ENCODE peak calls at places on chromosomes 12 and 14, in eight cellular contexts. One of them, this sample, is unnamed.

GRCh38 chr14:98018626-98019025 is 1221.4 kb downstream of the VRK1 start:
- DNase-seq in brain microvascular endothelial cell: no peak
- DNase-seq in Panc1: no peak
- DNase-seq in mammary epithelial cell: no peak
- DNase-seq in psoas muscle: no peak
- DNase-seq in AG04450: no peak
- DNase-seq in astrocyte: no peak
- DNase-seq in heart left ventricle: no peak
- DNase-seq in this sample: no peak

GRCh38 chr12:124461241-124461673 is 106.2 kb downstream of the NCOR2 start:
- DNase-seq in brain microvascular endothelial cell: no peak
- DNase-seq in Panc1: no peak
- DNase-seq in mammary epithelial cell: no peak
- DNase-seq in psoas muscle: no peak
- DNase-seq in AG04450: no peak
- DNase-seq in astrocyte: no peak
- DNase-seq in heart left ventricle: peak
- DNase-seq in this sample: no peak

GRCh38 chr12:29882771-29883315 is 99.1 kb upstream of the TMTC1 start:
- DNase-seq in brain microvascular endothelial cell: no peak
- DNase-seq in Panc1: no peak
- DNase-seq in mammary epithelial cell: no peak
- DNase-seq in psoas muscle: no peak
- DNase-seq in AG04450: no peak
- DNase-seq in astrocyte: no peak
- DNase-seq in heart left ventricle: no peak
- DNase-seq in this sample: peak

GRCh38 chr14:76883437-76883836 is 57.2 kb downstream of the LRRC74A start:
- DNase-seq in brain microvascular endothelial cell: no peak
- DNase-seq in Panc1: no peak
- DNase-seq in mammary epithelial cell: no peak
- DNase-seq in psoas muscle: no peak
- DNase-seq in AG04450: no peak
- DNase-seq in astrocyte: no peak
- DNase-seq in heart left ventricle: no peak
- DNase-seq in this sample: no peak

GRCh38 chr14:20799955-20800544 is 2.6 kb downstream of the RNASE1 start:
- DNase-seq in brain microvascular endothelial cell: no peak
- DNase-seq in Panc1: no peak
- DNase-seq in mammary epithelial cell: no peak
- DNase-seq in psoas muscle: peak
- DNase-seq in AG04450: no peak
- DNase-seq in astrocyte: no peak
- DNase-seq in heart left ventricle: peak
- DNase-seq in this sample: no peak

GRCh38 chr12:30457621-30458289 is 237.9 kb downstream of the IPO8 start:
- DNase-seq in brain microvascular endothelial cell: peak
- DNase-seq in Panc1: no peak
- DNase-seq in mammary epithelial cell: peak
- DNase-seq in psoas muscle: no peak
- DNase-seq in AG04450: peak
- DNase-seq in astrocyte: peak
- DNase-seq in heart left ventricle: no peak
- DNase-seq in this sample: peak

GRCh38 chr14:30656190-30656632 is 34.1 kb downstream of the SCFD1 start:
- DNase-seq in brain microvascular endothelial cell: peak
- DNase-seq in Panc1: peak
- DNase-seq in mammary epithelial cell: peak
- DNase-seq in psoas muscle: no peak
- DNase-seq in AG04450: no peak
- DNase-seq in astrocyte: peak
- DNase-seq in heart left ventricle: no peak
- DNase-seq in this sample: no peak

GRCh38 chr14:76781648-76782051 is 20.4 kb downstream of the VASH1 start:
- DNase-seq in brain microvascular endothelial cell: no peak
- DNase-seq in Panc1: no peak
- DNase-seq in mammary epithelial cell: peak
- DNase-seq in psoas muscle: no peak
- DNase-seq in AG04450: no peak
- DNase-seq in astrocyte: no peak
- DNase-seq in heart left ventricle: no peak
- DNase-seq in this sample: no peak

GRCh38 chr14:35403085-35403396 is 1.5 kb downstream of the NFKBIA start:
- DNase-seq in brain microvascular endothelial cell: no peak
- DNase-seq in Panc1: no peak
- DNase-seq in mammary epithelial cell: peak
- DNase-seq in psoas muscle: peak
- DNase-seq in AG04450: no peak
- DNase-seq in astrocyte: peak
- DNase-seq in heart left ventricle: no peak
- DNase-seq in this sample: no peak

GRCh38 chr14:104100171-104101085 is 14.9 kb downstream of the ASPG start:
- DNase-seq in brain microvascular endothelial cell: no peak
- DNase-seq in Panc1: no peak
- DNase-seq in mammary epithelial cell: no peak
- DNase-seq in psoas muscle: peak
- DNase-seq in AG04450: no peak
- DNase-seq in astrocyte: no peak
- DNase-seq in heart left ventricle: peak
- DNase-seq in this sample: no peak

GRCh38 chr14:91153360-91153759 is 39.5 kb downstream of the DGLUCY start:
- DNase-seq in brain microvascular endothelial cell: no peak
- DNase-seq in Panc1: no peak
- DNase-seq in mammary epithelial cell: no peak
- DNase-seq in psoas muscle: no peak
- DNase-seq in AG04450: no peak
- DNase-seq in astrocyte: no peak
- DNase-seq in heart left ventricle: no peak
- DNase-seq in this sample: no peak

GRCh38 chr14:34863844-34864243 is 11.3 kb downstream of the BAZ1A start:
- DNase-seq in brain microvascular endothelial cell: no peak
- DNase-seq in Panc1: no peak
- DNase-seq in mammary epithelial cell: no peak
- DNase-seq in psoas muscle: no peak
- DNase-seq in AG04450: no peak
- DNase-seq in astrocyte: no peak
- DNase-seq in heart left ventricle: no peak
- DNase-seq in this sample: no peak

GRCh38 chr12:102551186-102551585 is 70.8 kb upstream of the IGF1 start:
- DNase-seq in brain microvascular endothelial cell: no peak
- DNase-seq in Panc1: no peak
- DNase-seq in mammary epithelial cell: no peak
- DNase-seq in psoas muscle: no peak
- DNase-seq in AG04450: no peak
- DNase-seq in astrocyte: no peak
- DNase-seq in heart left ventricle: no peak
- DNase-seq in this sample: no peak

GRCh38 chr12:64670856-64671639 is 60.8 kb downstream of the RASSF3 start:
- DNase-seq in brain microvascular endothelial cell: peak
- DNase-seq in Panc1: no peak
- DNase-seq in mammary epithelial cell: peak
- DNase-seq in psoas muscle: no peak
- DNase-seq in AG04450: no peak
- DNase-seq in astrocyte: peak
- DNase-seq in heart left ventricle: no peak
- DNase-seq in this sample: peak

GRCh38 chr12:40650038-40650704 is 42.1 kb upstream of the CNTN1 start:
- DNase-seq in brain microvascular endothelial cell: no peak
- DNase-seq in Panc1: no peak
- DNase-seq in mammary epithelial cell: no peak
- DNase-seq in psoas muscle: no peak
- DNase-seq in AG04450: no peak
- DNase-seq in astrocyte: no peak
- DNase-seq in heart left ventricle: no peak
- DNase-seq in this sample: no peak

GRCh38 chr12:56749853-56750252 is 2.3 kb downstream of the PRIM1 start:
- DNase-seq in brain microvascular endothelial cell: no peak
- DNase-seq in Panc1: no peak
- DNase-seq in mammary epithelial cell: no peak
- DNase-seq in psoas muscle: no peak
- DNase-seq in AG04450: no peak
- DNase-seq in astrocyte: no peak
- DNase-seq in heart left ventricle: no peak
- DNase-seq in this sample: no peak

GRCh38 chr12:1173806-1174617 is 183.0 kb downstream of the ERC1 start:
- DNase-seq in brain microvascular endothelial cell: no peak
- DNase-seq in Panc1: no peak
- DNase-seq in mammary epithelial cell: no peak
- DNase-seq in psoas muscle: no peak
- DNase-seq in AG04450: no peak
- DNase-seq in astrocyte: no peak
- DNase-seq in heart left ventricle: no peak
- DNase-seq in this sample: no peak

GRCh38 chr12:14776236-14776959 is 26.9 kb downstream of the WBP11 start:
- DNase-seq in brain microvascular endothelial cell: no peak
- DNase-seq in Panc1: no peak
- DNase-seq in mammary epithelial cell: no peak
- DNase-seq in psoas muscle: no peak
- DNase-seq in AG04450: no peak
- DNase-seq in astrocyte: no peak
- DNase-seq in heart left ventricle: no peak
- DNase-seq in this sample: no peak
- H3K4me3 ChIP-seq in brain microvascular endothelial cell: no peak
- H3K4me3 ChIP-seq in Panc1: peak
- H3K4me3 ChIP-seq in mammary epithelial cell: no peak
- H3K4me3 ChIP-seq in psoas muscle: peak
- H3K4me3 ChIP-seq in AG04450: no peak
- H3K4me3 ChIP-seq in astrocyte: no peak
- H3K4me3 ChIP-seq in heart left ventricle: no peak
- H3K4me3 ChIP-seq in this sample: no peak

GRCh38 chr14:103002578-103003350 is 54.6 kb downstream of the CDC42BPB start:
- DNase-seq in brain microvascular endothelial cell: no peak
- DNase-seq in Panc1: no peak
- DNase-seq in mammary epithelial cell: no peak
- DNase-seq in psoas muscle: no peak
- DNase-seq in AG04450: no peak
- DNase-seq in astrocyte: no peak
- DNase-seq in heart left ventricle: peak
- DNase-seq in this sample: no peak
- TF ChIP-seq CTCF in brain microvascular endothelial cell: peak
- TF ChIP-seq CTCF in Panc1: no peak
- TF ChIP-seq CTCF in mammary epithelial cell: no peak
- TF ChIP-seq CTCF in psoas muscle: no peak
- TF ChIP-seq CTCF in AG04450: no peak
- TF ChIP-seq CTCF in astrocyte: no peak
- TF ChIP-seq CTCF in heart left ventricle: no peak
- TF ChIP-seq CTCF in this sample: no peak

GRCh38 chr12:65868133-65868705 is 43.9 kb downstream of the HMGA2 start:
- DNase-seq in brain microvascular endothelial cell: peak
- DNase-seq in Panc1: no peak
- DNase-seq in mammary epithelial cell: peak
- DNase-seq in psoas muscle: peak
- DNase-seq in AG04450: peak
- DNase-seq in astrocyte: peak
- DNase-seq in heart left ventricle: no peak
- DNase-seq in this sample: no peak

GRCh38 chr12:65871865-65872645 is 47.8 kb downstream of the HMGA2 start:
- DNase-seq in brain microvascular endothelial cell: no peak
- DNase-seq in Panc1: no peak
- DNase-seq in mammary epithelial cell: no peak
- DNase-seq in psoas muscle: no peak
- DNase-seq in AG04450: no peak
- DNase-seq in astrocyte: no peak
- DNase-seq in heart left ventricle: no peak
- DNase-seq in this sample: no peak

GRCh38 chr12:65867428-65867827 is 43.1 kb downstream of the HMGA2 start:
- DNase-seq in brain microvascular endothelial cell: peak
- DNase-seq in Panc1: no peak
- DNase-seq in mammary epithelial cell: peak
- DNase-seq in psoas muscle: no peak
- DNase-seq in AG04450: no peak
- DNase-seq in astrocyte: peak
- DNase-seq in heart left ventricle: no peak
- DNase-seq in this sample: no peak

GRCh38 chr12:65868878-65869277 is 44.6 kb downstream of the HMGA2 start:
- DNase-seq in brain microvascular endothelial cell: no peak
- DNase-seq in Panc1: no peak
- DNase-seq in mammary epithelial cell: no peak
- DNase-seq in psoas muscle: no peak
- DNase-seq in AG04450: no peak
- DNase-seq in astrocyte: peak
- DNase-seq in heart left ventricle: no peak
- DNase-seq in this sample: no peak
- H3K4me3 ChIP-seq in brain microvascular endothelial cell: no peak
- H3K4me3 ChIP-seq in Panc1: no peak
- H3K4me3 ChIP-seq in mammary epithelial cell: no peak
- H3K4me3 ChIP-seq in psoas muscle: no peak
- H3K4me3 ChIP-seq in AG04450: no peak
- H3K4me3 ChIP-seq in astrocyte: no peak
- H3K4me3 ChIP-seq in heart left ventricle: no peak
- H3K4me3 ChIP-seq in this sample: no peak

DNA sequence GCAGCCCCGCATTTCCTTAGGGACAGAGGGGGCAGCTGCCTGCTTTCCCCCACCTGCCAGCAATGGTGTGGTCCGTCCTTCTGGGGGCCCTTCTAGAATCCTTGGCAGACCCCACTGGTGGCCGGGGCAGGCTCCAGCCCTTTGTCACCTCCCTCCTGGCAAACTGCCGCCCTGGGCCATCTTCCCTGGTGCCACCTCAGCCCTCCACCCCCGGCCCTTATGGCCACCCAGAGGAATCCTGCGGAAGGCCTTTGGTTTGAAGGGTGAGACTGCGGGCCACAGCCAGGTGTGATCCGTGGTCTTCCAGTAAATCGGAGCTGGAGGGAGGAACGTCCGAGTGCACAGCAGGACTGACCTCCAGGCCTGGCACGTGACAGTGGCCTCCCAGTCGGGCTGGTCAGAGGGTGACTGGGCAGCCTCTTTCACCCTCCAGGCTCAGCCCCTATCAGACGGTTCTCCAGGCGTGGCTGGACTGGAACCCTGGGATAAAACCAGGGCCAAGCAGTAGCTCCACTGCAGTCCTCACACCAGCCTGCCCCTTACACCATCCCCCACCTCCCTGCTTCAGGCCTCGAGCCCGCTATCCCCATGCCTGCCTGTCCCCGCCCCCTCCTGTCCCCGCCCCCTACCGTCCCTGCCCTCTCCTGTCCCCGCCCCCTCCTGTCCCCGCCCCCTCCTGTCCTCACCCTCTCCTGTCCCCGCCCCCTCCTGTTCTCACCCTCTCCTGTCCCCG is 12.4 kb downstream of the FBRSL1 start:
- DNase-seq in brain microvascular endothelial cell: no peak
- DNase-seq in Panc1: no peak
- DNase-seq in mammary epithelial cell: no peak
- DNase-seq in psoas muscle: no peak
- DNase-seq in AG04450: no peak
- DNase-seq in astrocyte: no peak
- DNase-seq in heart left ventricle: no peak
- DNase-seq in this sample: no peak
- TF ChIP-seq CTCF in brain microvascular endothelial cell: no peak
- TF ChIP-seq CTCF in Panc1: no peak
- TF ChIP-seq CTCF in mammary epithelial cell: no peak
- TF ChIP-seq CTCF in psoas muscle: no peak
- TF ChIP-seq CTCF in AG04450: no peak
- TF ChIP-seq CTCF in astrocyte: no peak
- TF ChIP-seq CTCF in heart left ventricle: no peak
- TF ChIP-seq CTCF in this sample: no peak

GRCh38 chr12:76866146-76866545 is 12.7 kb downstream of the CSRP2 start:
- DNase-seq in brain microvascular endothelial cell: no peak
- DNase-seq in Panc1: no peak
- DNase-seq in mammary epithelial cell: no peak
- DNase-seq in psoas muscle: no peak
- DNase-seq in AG04450: no peak
- DNase-seq in astrocyte: peak
- DNase-seq in heart left ventricle: no peak
- DNase-seq in this sample: no peak
- H3K4me3 ChIP-seq in brain microvascular endothelial cell: no peak
- H3K4me3 ChIP-seq in Panc1: no peak
- H3K4me3 ChIP-seq in mammary epithelial cell: no peak
- H3K4me3 ChIP-seq in psoas muscle: no peak
- H3K4me3 ChIP-seq in AG04450: no peak
- H3K4me3 ChIP-seq in astrocyte: peak
- H3K4me3 ChIP-seq in heart left ventricle: no peak
- H3K4me3 ChIP-seq in this sample: no peak

GRCh38 chr12:128844031-128844635 is 9.1 kb upstream of the GLT1D1 start:
- DNase-seq in brain microvascular endothelial cell: no peak
- DNase-seq in Panc1: no peak
- DNase-seq in mammary epithelial cell: no peak
- DNase-seq in psoas muscle: no peak
- DNase-seq in AG04450: no peak
- DNase-seq in astrocyte: no peak
- DNase-seq in heart left ventricle: no peak
- DNase-seq in this sample: no peak
- TF ChIP-seq CTCF in brain microvascular endothelial cell: no peak
- TF ChIP-seq CTCF in Panc1: no peak
- TF ChIP-seq CTCF in mammary epithelial cell: no peak
- TF ChIP-seq CTCF in psoas muscle: no peak
- TF ChIP-seq CTCF in AG04450: no peak
- TF ChIP-seq CTCF in astrocyte: no peak
- TF ChIP-seq CTCF in heart left ventricle: no peak
- TF ChIP-seq CTCF in this sample: peak